ENCODE peak calls at places on chromosomes 11 and 22, in eight cellular contexts. One of them, this sample, is unnamed.

GRCh38 chr11:129738242-129738641 is 77.4 kb upstream of the TMEM45B start:
- DNase-seq in adrenal gland: no peak
- DNase-seq in lower lobe of right lung: no peak
- DNase-seq in CD8-positive, alpha-beta T cell: no peak
- DNase-seq in BJ: no peak
- DNase-seq in choroid plexus epithelial cell: no peak
- DNase-seq in fibroblast of pulmonary artery: no peak
- DNase-seq in HepG2: no peak
- DNase-seq in this sample: no peak

GRCh38 chr11:44453871-44454270 is 111.6 kb upstream of the CD82 start:
- DNase-seq in HepG2: no peak
- DNase-seq in fibroblast of pulmonary artery: no peak
- DNase-seq in choroid plexus epithelial cell: no peak
- DNase-seq in CD8-positive, alpha-beta T cell: no peak
- DNase-seq in BJ: no peak
- DNase-seq in lower lobe of right lung: no peak
- DNase-seq in adrenal gland: no peak
- DNase-seq in this sample: no peak

GRCh38 chr11:38835986-38836385 is 2237.9 kb upstream of the RAG2 start:
- DNase-seq in BJ: no peak
- DNase-seq in lower lobe of right lung: no peak
- DNase-seq in HepG2: no peak
- DNase-seq in choroid plexus epithelial cell: no peak
- DNase-seq in adrenal gland: no peak
- DNase-seq in CD8-positive, alpha-beta T cell: no peak
- DNase-seq in fibroblast of pulmonary artery: no peak
- DNase-seq in this sample: no peak

GRCh38 chr11:28417601-28418323 is 309.6 kb downstream of the METTL15 start:
- DNase-seq in adrenal gland: no peak
- DNase-seq in HepG2: no peak
- DNase-seq in choroid plexus epithelial cell: no peak
- DNase-seq in lower lobe of right lung: no peak
- DNase-seq in fibroblast of pulmonary artery: no peak
- DNase-seq in CD8-positive, alpha-beta T cell: no peak
- DNase-seq in BJ: no peak
- DNase-seq in this sample: no peak

GRCh38 chr11:19345848-19346681 is 105.3 kb upstream of the E2F8 start:
- DNase-seq in adrenal gland: no peak
- DNase-seq in HepG2: no peak
- DNase-seq in BJ: no peak
- DNase-seq in CD8-positive, alpha-beta T cell: no peak
- DNase-seq in choroid plexus epithelial cell: peak
- DNase-seq in fibroblast of pulmonary artery: peak
- DNase-seq in lower lobe of right lung: no peak
- DNase-seq in this sample: no peak

GRCh38 chr22:29886601-29887000 is 3.6 kb downstream of the MTMR3 start:
- DNase-seq in HepG2: no peak
- DNase-seq in lower lobe of right lung: no peak
- DNase-seq in adrenal gland: no peak
- DNase-seq in CD8-positive, alpha-beta T cell: no peak
- DNase-seq in fibroblast of pulmonary artery: no peak
- DNase-seq in BJ: no peak
- DNase-seq in choroid plexus epithelial cell: no peak
- DNase-seq in this sample: no peak

GRCh38 chr11:62805991-62806441 is 776 bp upstream of the NXF1 start:
- DNase-seq in choroid plexus epithelial cell: peak
- DNase-seq in HepG2: no peak
- DNase-seq in fibroblast of pulmonary artery: peak
- DNase-seq in CD8-positive, alpha-beta T cell: no peak
- DNase-seq in BJ: no peak
- DNase-seq in lower lobe of right lung: no peak
- DNase-seq in adrenal gland: peak
- DNase-seq in this sample: no peak

GRCh38 chr11:58493676-58494075 is 14.2 kb downstream of the OR5B21 start:
- DNase-seq in choroid plexus epithelial cell: peak
- DNase-seq in lower lobe of right lung: no peak
- DNase-seq in CD8-positive, alpha-beta T cell: no peak
- DNase-seq in BJ: no peak
- DNase-seq in fibroblast of pulmonary artery: peak
- DNase-seq in HepG2: no peak
- DNase-seq in adrenal gland: no peak
- DNase-seq in this sample: no peak

GRCh38 chr11:91394718-91395414 is 829.8 kb upstream of the FAT3 start:
- DNase-seq in choroid plexus epithelial cell: peak
- DNase-seq in CD8-positive, alpha-beta T cell: no peak
- DNase-seq in BJ: no peak
- DNase-seq in HepG2: peak
- DNase-seq in adrenal gland: no peak
- DNase-seq in fibroblast of pulmonary artery: no peak
- DNase-seq in lower lobe of right lung: no peak
- DNase-seq in this sample: no peak

GRCh38 chr11:95793111-95793510 is 2.8 kb downstream of the CEP57 start:
- DNase-seq in fibroblast of pulmonary artery: no peak
- DNase-seq in lower lobe of right lung: no peak
- DNase-seq in adrenal gland: no peak
- DNase-seq in choroid plexus epithelial cell: no peak
- DNase-seq in CD8-positive, alpha-beta T cell: no peak
- DNase-seq in BJ: no peak
- DNase-seq in HepG2: no peak
- DNase-seq in this sample: no peak

GRCh38 chr22:19879996-19880785 is 25.5 kb upstream of the GNB1L start:
- DNase-seq in lower lobe of right lung: peak
- DNase-seq in CD8-positive, alpha-beta T cell: no peak
- DNase-seq in choroid plexus epithelial cell: no peak
- DNase-seq in HepG2: peak
- DNase-seq in fibroblast of pulmonary artery: no peak
- DNase-seq in adrenal gland: no peak
- DNase-seq in BJ: no peak
- DNase-seq in this sample: no peak

GRCh38 chr11:21894492-21894891 is 298.4 kb upstream of the ANO5 start:
- DNase-seq in adrenal gland: no peak
- DNase-seq in fibroblast of pulmonary artery: no peak
- DNase-seq in lower lobe of right lung: no peak
- DNase-seq in BJ: no peak
- DNase-seq in choroid plexus epithelial cell: no peak
- DNase-seq in CD8-positive, alpha-beta T cell: no peak
- DNase-seq in HepG2: no peak
- DNase-seq in this sample: no peak

GRCh38 chr11:102179366-102179765 is 69.1 kb downstream of the YAP1 start:
- DNase-seq in HepG2: peak
- DNase-seq in choroid plexus epithelial cell: no peak
- DNase-seq in BJ: no peak
- DNase-seq in CD8-positive, alpha-beta T cell: no peak
- DNase-seq in fibroblast of pulmonary artery: no peak
- DNase-seq in adrenal gland: no peak
- DNase-seq in lower lobe of right lung: no peak
- DNase-seq in this sample: no peak

GRCh38 chr11:89381094-89381493 is 110.1 kb downstream of the NOX4 start:
- DNase-seq in CD8-positive, alpha-beta T cell: no peak
- DNase-seq in lower lobe of right lung: no peak
- DNase-seq in BJ: peak
- DNase-seq in adrenal gland: no peak
- DNase-seq in choroid plexus epithelial cell: peak
- DNase-seq in fibroblast of pulmonary artery: peak
- DNase-seq in HepG2: no peak
- DNase-seq in this sample: peak

GRCh38 chr11:7089328-7090251 is 792 bp downstream of the RBMXL2 start:
- DNase-seq in choroid plexus epithelial cell: no peak
- DNase-seq in CD8-positive, alpha-beta T cell: no peak
- DNase-seq in lower lobe of right lung: no peak
- DNase-seq in fibroblast of pulmonary artery: no peak
- DNase-seq in HepG2: no peak
- DNase-seq in adrenal gland: no peak
- DNase-seq in BJ: no peak
- DNase-seq in this sample: no peak

GRCh38 chr22:41762980-41763779 is 37.3 kb upstream of the CCDC134 start:
- DNase-seq in choroid plexus epithelial cell: peak
- DNase-seq in lower lobe of right lung: no peak
- DNase-seq in fibroblast of pulmonary artery: peak
- DNase-seq in HepG2: peak
- DNase-seq in BJ: no peak
- DNase-seq in adrenal gland: peak
- DNase-seq in CD8-positive, alpha-beta T cell: peak
- DNase-seq in this sample: no peak

GRCh38 chr11:100872951-100873350 is 185.9 kb downstream of the ARHGAP42 start:
- DNase-seq in CD8-positive, alpha-beta T cell: no peak
- DNase-seq in adrenal gland: no peak
- DNase-seq in choroid plexus epithelial cell: no peak
- DNase-seq in fibroblast of pulmonary artery: peak
- DNase-seq in BJ: no peak
- DNase-seq in HepG2: no peak
- DNase-seq in lower lobe of right lung: no peak
- DNase-seq in this sample: no peak

GRCh38 chr11:130737866-130738431 is 178.3 kb downstream of the SNX19 start:
- DNase-seq in CD8-positive, alpha-beta T cell: no peak
- DNase-seq in adrenal gland: peak
- DNase-seq in BJ: peak
- DNase-seq in fibroblast of pulmonary artery: peak
- DNase-seq in lower lobe of right lung: no peak
- DNase-seq in choroid plexus epithelial cell: peak
- DNase-seq in HepG2: no peak
- DNase-seq in this sample: no peak

GRCh38 chr11:47669856-47670255 is 27.5 kb upstream of the MTCH2 start:
- DNase-seq in HepG2: no peak
- DNase-seq in adrenal gland: no peak
- DNase-seq in fibroblast of pulmonary artery: no peak
- DNase-seq in CD8-positive, alpha-beta T cell: no peak
- DNase-seq in choroid plexus epithelial cell: no peak
- DNase-seq in lower lobe of right lung: no peak
- DNase-seq in BJ: no peak
- DNase-seq in this sample: no peak

DNA sequence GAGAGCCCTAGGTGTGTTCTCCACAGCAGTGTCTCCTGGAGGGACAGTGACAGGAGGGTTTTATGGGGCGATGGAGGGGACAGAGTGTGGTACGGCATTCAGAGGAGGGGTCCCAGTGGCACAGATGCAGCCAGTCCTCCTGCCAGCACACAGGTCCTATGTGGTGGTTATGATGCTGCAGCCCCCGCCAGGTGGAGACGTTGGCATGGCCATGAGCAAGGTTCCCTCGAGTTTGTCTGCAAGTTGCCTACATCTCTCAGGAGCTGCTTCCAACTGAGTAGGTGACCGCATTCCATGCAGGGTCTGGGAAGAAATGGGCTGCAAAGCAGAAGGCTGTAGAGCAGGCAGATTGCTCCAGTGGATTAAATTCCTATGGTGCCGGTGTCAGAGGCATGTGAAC is 646.0 kb downstream of the TBC1D22A start:
- DNase-seq in choroid plexus epithelial cell: no peak
- DNase-seq in adrenal gland: no peak
- DNase-seq in CD8-positive, alpha-beta T cell: no peak
- DNase-seq in BJ: no peak
- DNase-seq in lower lobe of right lung: no peak
- DNase-seq in fibroblast of pulmonary artery: no peak
- DNase-seq in HepG2: no peak
- DNase-seq in this sample: no peak
- TF ChIP-seq CTCF in choroid plexus epithelial cell: no peak
- TF ChIP-seq CTCF in adrenal gland: no peak
- TF ChIP-seq CTCF in CD8-positive, alpha-beta T cell: no peak
- TF ChIP-seq CTCF in BJ: no peak
- TF ChIP-seq CTCF in lower lobe of right lung: no peak
- TF ChIP-seq CTCF in fibroblast of pulmonary artery: no peak
- TF ChIP-seq CTCF in HepG2: peak
- TF ChIP-seq CTCF in this sample: no peak

DNA sequence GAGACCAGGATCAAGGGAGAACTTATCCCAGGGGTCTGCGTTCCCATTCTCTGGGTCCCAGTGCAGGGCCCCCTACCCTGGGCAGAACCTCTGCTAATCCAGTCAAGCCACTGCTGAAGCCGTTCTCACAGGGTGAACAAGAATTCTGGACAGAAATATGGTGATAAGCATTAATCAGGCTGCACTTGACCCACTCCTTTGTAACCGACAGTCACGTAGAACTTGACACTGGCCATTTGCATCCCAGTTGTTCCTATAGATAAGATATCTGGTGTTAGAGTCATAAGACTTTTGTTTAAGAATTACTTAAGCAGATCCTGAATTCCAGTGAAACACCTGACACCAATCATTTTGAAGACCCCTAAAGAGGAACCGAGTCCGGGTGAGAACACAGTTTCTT is 107.5 kb upstream of the THY1 start:
- DNase-seq in fibroblast of pulmonary artery: no peak
- DNase-seq in choroid plexus epithelial cell: no peak
- DNase-seq in lower lobe of right lung: no peak
- DNase-seq in HepG2: no peak
- DNase-seq in CD8-positive, alpha-beta T cell: no peak
- DNase-seq in adrenal gland: no peak
- DNase-seq in BJ: no peak
- DNase-seq in this sample: no peak
- H3K4me3 ChIP-seq in fibroblast of pulmonary artery: no peak
- H3K4me3 ChIP-seq in choroid plexus epithelial cell: no peak
- H3K4me3 ChIP-seq in lower lobe of right lung: no peak
- H3K4me3 ChIP-seq in HepG2: no peak
- H3K4me3 ChIP-seq in CD8-positive, alpha-beta T cell: no peak
- H3K4me3 ChIP-seq in adrenal gland: no peak
- H3K4me3 ChIP-seq in BJ: no peak
- H3K4me3 ChIP-seq in this sample: no peak

GRCh38 chr11:126753990-126754389 is 246.6 kb downstream of the KIRREL3 start:
- DNase-seq in lower lobe of right lung: no peak
- DNase-seq in adrenal gland: no peak
- DNase-seq in fibroblast of pulmonary artery: no peak
- DNase-seq in CD8-positive, alpha-beta T cell: no peak
- DNase-seq in BJ: no peak
- DNase-seq in HepG2: no peak
- DNase-seq in choroid plexus epithelial cell: no peak
- DNase-seq in this sample: no peak
- TF ChIP-seq CTCF in lower lobe of right lung: no peak
- TF ChIP-seq CTCF in adrenal gland: no peak
- TF ChIP-seq CTCF in fibroblast of pulmonary artery: no peak
- TF ChIP-seq CTCF in CD8-positive, alpha-beta T cell: no peak
- TF ChIP-seq CTCF in BJ: no peak
- TF ChIP-seq CTCF in HepG2: no peak
- TF ChIP-seq CTCF in choroid plexus epithelial cell: no peak
- TF ChIP-seq CTCF in this sample: no peak

GRCh38 chr22:35444685-35445399 is 44.9 kb downstream of the MCM5 start:
- DNase-seq in choroid plexus epithelial cell: no peak
- DNase-seq in BJ: no peak
- DNase-seq in lower lobe of right lung: no peak
- DNase-seq in CD8-positive, alpha-beta T cell: no peak
- DNase-seq in adrenal gland: no peak
- DNase-seq in HepG2: no peak
- DNase-seq in fibroblast of pulmonary artery: no peak
- DNase-seq in this sample: no peak

GRCh38 chr22:35442471-35442870 is 42.5 kb downstream of the MCM5 start:
- DNase-seq in adrenal gland: no peak
- DNase-seq in HepG2: no peak
- DNase-seq in CD8-positive, alpha-beta T cell: no peak
- DNase-seq in BJ: no peak
- DNase-seq in lower lobe of right lung: no peak
- DNase-seq in choroid plexus epithelial cell: no peak
- DNase-seq in fibroblast of pulmonary artery: no peak
- DNase-seq in this sample: no peak

GRCh38 chr22:35443338-35443737 is 43.4 kb downstream of the MCM5 start:
- DNase-seq in fibroblast of pulmonary artery: no peak
- DNase-seq in adrenal gland: no peak
- DNase-seq in CD8-positive, alpha-beta T cell: no peak
- DNase-seq in BJ: no peak
- DNase-seq in HepG2: no peak
- DNase-seq in lower lobe of right lung: no peak
- DNase-seq in choroid plexus epithelial cell: no peak
- DNase-seq in this sample: no peak

GRCh38 chr22:35445933-35446332 is 46.0 kb downstream of the MCM5 start:
- DNase-seq in BJ: no peak
- DNase-seq in CD8-positive, alpha-beta T cell: no peak
- DNase-seq in fibroblast of pulmonary artery: no peak
- DNase-seq in lower lobe of right lung: no peak
- DNase-seq in HepG2: no peak
- DNase-seq in adrenal gland: no peak
- DNase-seq in choroid plexus epithelial cell: no peak
- DNase-seq in this sample: no peak

GRCh38 chr22:35443790-35444684 is 44.1 kb downstream of the MCM5 start:
- DNase-seq in fibroblast of pulmonary artery: no peak
- DNase-seq in BJ: no peak
- DNase-seq in adrenal gland: no peak
- DNase-seq in choroid plexus epithelial cell: no peak
- DNase-seq in lower lobe of right lung: no peak
- DNase-seq in CD8-positive, alpha-beta T cell: no peak
- DNase-seq in HepG2: no peak
- DNase-seq in this sample: no peak
- H3K4me3 ChIP-seq in fibroblast of pulmonary artery: no peak
- H3K4me3 ChIP-seq in BJ: no peak
- H3K4me3 ChIP-seq in adrenal gland: no peak
- H3K4me3 ChIP-seq in choroid plexus epithelial cell: no peak
- H3K4me3 ChIP-seq in lower lobe of right lung: no peak
- H3K4me3 ChIP-seq in CD8-positive, alpha-beta T cell: no peak
- H3K4me3 ChIP-seq in HepG2: no peak
- H3K4me3 ChIP-seq in this sample: no peak